ENCODE peak calls at places on chromosomes 12 and 14, in ten cellular contexts. Z is ELR; N is amniotic epithelial cell; O is stimulated activated CD4-positive, alpha-beta T cell treated with anti-CD3 and anti-CD28 coated beads, Interleukin-2, amount 100 ng/mL, for 48 hours; B is T follicular helper cell; Y is DMS79 treated with DMSO at 0.1 percent for 48 hours; I is HepG2; Q is NCI-H510A treated with DMSO at 0.1 percent for 48 hours; C is astrocyte of the spinal cord; K is lower leg skin. X is an unnamed sample.

GRCh38 chr14:100302616-100303015 is 3.6 kb downstream of the SLC25A29 start:
- DNase-seq in C (no peak), Z (no peak), K (no peak), Q (no peak), B (no peak), O (no peak), Y (no peak), I (no peak), N (no peak), X (no peak)

GRCh38 chr14:65564370-65564769 is 151.8 kb downstream of the FUT8 start:
- DNase-seq in B (no peak), N (no peak), I (no peak), Z (no peak), Q (no peak), O (no peak), Y (no peak), C (no peak), K (no peak), X (no peak)

GRCh38 chr14:64971890-64972785 is at the start of gene RAB15:
- DNase-seq in N (peak; percentile 11), C (no peak), O (peak; percentile 36), Y (peak; percentile 71), Z (peak; percentile 48), B (peak; percentile 22), I (no peak), K (no peak), Q (peak; percentile 29), X (peak; percentile 59)

GRCh38 chr12:58174316-58174715 is 232.9 kb downstream of the ATP23 start:
- DNase-seq in K (no peak), Y (no peak), C (no peak), B (no peak), O (no peak), N (no peak), Q (no peak), Z (no peak), I (no peak), X (no peak)

GRCh38 chr12:25985296-25985992 is 27.0 kb downstream of the RASSF8 start:
- DNase-seq in Z (no peak), C (no peak), Y (no peak), O (no peak), I (no peak), B (no peak), K (no peak), N (no peak), Q (no peak), X (no peak)

GRCh38 chr12:20189767-20190166 is 178.6 kb upstream of the PDE3A start:
- DNase-seq in Q (no peak), C (no peak), K (no peak), B (no peak), O (no peak), Y (no peak), N (no peak), I (no peak), Z (no peak), X (no peak)

GRCh38 chr14:58746261-58746660 is 108.5 kb downstream of the DACT1 start:
- DNase-seq in K (no peak), Q (no peak), Y (peak; percentile 96), N (peak; percentile 95), I (no peak), O (no peak), B (no peak), Z (peak; percentile 90), C (peak; percentile 55), X (no peak)

GRCh38 chr14:105159344-105159743 is 9.2 kb downstream of the JAG2 start:
- DNase-seq in N (no peak), B (no peak), I (no peak), Q (no peak), Y (no peak), K (no peak), Z (no peak), O (no peak), C (no peak), X (no peak)

GRCh38 chr12:69329669-69330428 is 18.3 kb upstream of the LYZ start:
- DNase-seq in B (peak; percentile 20), Z (no peak), O (no peak), Y (no peak), K (no peak), Q (no peak), N (no peak), I (peak; percentile 71), C (no peak), X (no peak)

GRCh38 chr14:77128414-77128891 is 13.1 kb downstream of the ZDHHC22 start:
- DNase-seq in I (peak; percentile 60), C (no peak), Z (peak; percentile 50), Q (no peak), K (no peak), O (no peak), B (no peak), N (peak; percentile 28), Y (peak; percentile 99), X (no peak)

GRCh38 chr14:34569750-34570149 is 30.2 kb upstream of the EAPP start:
- DNase-seq in I (no peak), Y (no peak), N (no peak), K (no peak), Z (peak; percentile 34), O (no peak), C (no peak), B (no peak), Q (no peak), X (no peak)

GRCh38 chr12:107679346-107679745 is 6.3 kb upstream of the PWP1 start:
- DNase-seq in N (no peak), O (no peak), C (no peak), B (no peak), Z (no peak), K (no peak), Q (no peak), I (no peak), Y (no peak), X (no peak)

GRCh38 chr14:75543258-75543657 is 21.0 kb downstream of the BATF start:
- DNase-seq in C (no peak), K (no peak), Q (no peak), O (no peak), Z (no peak), B (no peak), Y (no peak), N (no peak), I (no peak), X (no peak)

GRCh38 chr12:116389990-116390655 is 112.6 kb upstream of the MED13L start:
- DNase-seq in Z (peak; percentile 97), I (no peak), K (peak; percentile 70), B (no peak), N (peak; percentile 93), O (no peak), C (peak; percentile 98), Y (no peak), Q (no peak), X (no peak)

GRCh38 chr12:77594386-77594785 is 236.3 kb upstream of the NAV3 start:
- DNase-seq in C (no peak), I (no peak), O (no peak), K (no peak), N (no peak), Z (peak; percentile 8), B (no peak), Q (no peak), Y (no peak), X (no peak)

X was measured in psoas muscle.